ENCODE peak calls at places on chromosomes 1 and 21, in four cellular contexts. D is DND-41, F is lower lobe of right lung, I is fibroblast of mammary gland. P is an unnamed sample.

GRCh38 chr1:33443705-33444180 is 12.8 kb upstream of the PHC2 start:
- DNase-seq in D (no peak), I (peak; percentile 60), F (no peak), P (no peak)

GRCh38 chr1:178940022-178940765 is 69.3 kb upstream of the ANGPTL1 start:
- DNase-seq in F (no peak), D (no peak), I (peak; percentile 96), P (no peak)

GRCh38 chr1:232046531-232047283 is 420.1 kb downstream of the DISC1 start:
- DNase-seq in D (no peak), I (no peak), F (no peak), P (no peak)

GRCh38 chr1:200128081-200128480 is 100.6 kb downstream of the NR5A2 start:
- DNase-seq in F (no peak), I (no peak), D (no peak), P (no peak)

GRCh38 chr21:15431053-15431452 is 298.7 kb upstream of the USP25 start:
- DNase-seq in D (no peak), I (no peak), F (no peak), P (no peak)

GRCh38 chr1:53145942-53146708 is 3.7 kb upstream of the SLC1A7 start:
- DNase-seq in I (peak; percentile 99), F (peak; percentile 61), D (no peak), P (no peak)

GRCh38 chr1:182205378-182206022 is 144.0 kb upstream of the ZNF648 start:
- DNase-seq in F (no peak), I (peak; percentile 32), D (no peak), P (no peak)

GRCh38 chr1:231663211-231663792 is 36.7 kb downstream of the DISC1 start:
- DNase-seq in F (no peak), D (no peak), I (peak; percentile 30), P (no peak)

GRCh38 chr1:52585474-52585873 is 16.7 kb upstream of the GPX7 start:
- DNase-seq in I (no peak), D (no peak), F (no peak), P (no peak)

GRCh38 chr1:30705673-30706072 is 17.7 kb downstream of the MATN1 start:
- DNase-seq in D (no peak), F (no peak), I (no peak), P (no peak)

GRCh38 chr1:177959793-177960515 is 9.9 kb downstream of the SEC16B start:
- DNase-seq in I (peak; percentile 59), D (no peak), F (no peak), P (no peak)

GRCh38 chr1:43442756-43443155 is 11.0 kb downstream of the HYI start:
- DNase-seq in D (no peak), I (no peak), F (no peak), P (no peak)

GRCh38 chr1:184329255-184329953 is 57.4 kb upstream of the C1orf21 start:
- DNase-seq in I (no peak), F (no peak), D (no peak), P (no peak)

GRCh38 chr1:200738348-200738732 is 353 bp upstream of the CAMSAP2 start:
- DNase-seq in I (no peak), D (no peak), F (no peak), P (no peak)

GRCh38 chr21:43815107-43815742 is 25.8 kb downstream of the RRP1 start:
- DNase-seq in I (no peak), F (no peak), D (no peak), P (no peak)

GRCh38 chr1:8169364-8170058 is 143.4 kb upstream of the ERRFI1 start:
- DNase-seq in I (peak; percentile 94), F (no peak), D (peak; percentile 71), P (peak; percentile 73)

GRCh38 chr1:169999357-169999756 is 75.1 kb downstream of the KIFAP3 start:
- DNase-seq in I (peak; percentile 90), D (no peak), F (no peak), P (no peak)

GRCh38 chr1:7646981-7647901 is 123.9 kb upstream of the VAMP3 start:
- DNase-seq in F (peak; percentile 82), I (peak; percentile 38), D (peak; percentile 61), P (peak; percentile 70)

GRCh38 chr1:197811769-197812168 is 36.5 kb upstream of the DENND1B start:
- DNase-seq in I (no peak), F (no peak), D (no peak), P (no peak)

GRCh38 chr1:211703812-211704566 is 28.6 kb upstream of the NEK2 start:
- DNase-seq in F (no peak), I (no peak), D (no peak), P (no peak)

GRCh38 chr1:25858906-25859789 is at the start of gene AUNIP:
- DNase-seq in F (peak; percentile 93), D (peak; percentile 89), I (peak; percentile 81), P (peak; percentile 95)
- TF ChIP-seq CTCF in F (no peak), D (no peak), I (no peak), P (no peak)

GRCh38 chr21:32975811-32976507 is 49.8 kb upstream of the OLIG2 start:
- DNase-seq in F (no peak), D (no peak), I (no peak), P (no peak)
- TF ChIP-seq CTCF in F (no peak), D (no peak), I (no peak), P (no peak)

GRCh38 chr1:25501235-25502058 is 42.0 kb upstream of the LDLRAP1 start:
- DNase-seq in F (no peak), D (no peak), I (peak; percentile 67), P (peak; percentile 36)
- TF ChIP-seq CTCF in F (no peak), D (peak; percentile 46), I (peak; percentile 13), P (peak; percentile 25)

GRCh38 chr1:222914861-222915632 is 100.2 kb downstream of the DISP1 start:
- DNase-seq in I (peak; percentile 95), F (no peak), D (no peak), P (no peak)
- TF ChIP-seq CTCF in I (peak; percentile 45), F (no peak), D (no peak), P (no peak)

GRCh38 chr1:192243721-192244120 is 73.1 kb upstream of the RGS21 start:
- DNase-seq in I (no peak), F (no peak), D (no peak), P (no peak)

GRCh38 chr1:192235127-192235526 is 76.9 kb downstream of the RGS18 start:
- DNase-seq in F (no peak), I (no peak), D (no peak), P (no peak)

GRCh38 chr1:192232859-192233417 is 74.7 kb downstream of the RGS18 start:
- DNase-seq in D (no peak), F (no peak), I (no peak), P (no peak)

GRCh38 chr1:192238421-192238820 is 78.4 kb upstream of the RGS21 start:
- DNase-seq in F (no peak), D (no peak), I (no peak), P (no peak)
- TF ChIP-seq CTCF in F (no peak), D (no peak), I (no peak), P (no peak)

DNA sequence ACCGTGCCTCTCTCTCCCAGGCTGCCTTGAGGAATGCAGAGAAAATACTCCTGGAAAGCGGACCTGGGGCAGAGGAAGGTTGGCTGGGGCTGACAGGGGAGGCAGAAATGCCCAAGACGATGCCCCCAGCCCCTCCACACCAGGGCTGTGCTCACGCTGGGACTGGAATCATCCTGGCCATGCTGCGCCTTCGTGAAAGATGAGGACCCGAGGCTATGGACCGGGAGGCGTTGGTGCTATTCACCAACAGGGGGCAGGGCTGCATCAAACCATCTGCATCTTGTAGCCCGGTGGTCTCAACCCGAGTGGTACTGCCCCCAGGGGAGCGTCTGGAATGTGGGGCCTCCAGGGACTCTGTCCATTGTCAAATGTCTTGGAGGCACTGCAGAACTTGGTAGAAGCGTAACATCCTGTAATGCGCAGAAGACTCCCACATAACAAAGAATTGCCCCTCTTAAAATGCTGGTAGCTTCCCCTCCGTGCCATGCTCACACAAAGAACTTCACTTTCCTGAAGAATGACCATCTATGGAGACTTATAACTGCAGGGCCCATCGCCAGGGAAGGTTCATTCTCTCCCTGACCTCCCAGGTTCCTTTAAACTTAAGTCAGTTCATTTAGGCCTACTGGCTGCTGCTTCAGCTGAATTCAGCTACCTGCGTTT is 251.2 kb downstream of the RRAGC start:
- DNase-seq in D (peak; percentile 24), I (no peak), F (no peak), P (peak; percentile 58)
- TF ChIP-seq CTCF in D (peak; percentile 68), I (peak; percentile 31), F (peak; percentile 37), P (peak; percentile 61)

GRCh38 chr1:241229216-241229615 is 127.8 kb downstream of the RGS7 start:
- DNase-seq in I (no peak), F (no peak), D (no peak), P (no peak)
- TF ChIP-seq CTCF in I (no peak), F (no peak), D (no peak), P (no peak)

GRCh38 chr1:244844155-244845121 is 9.0 kb downstream of the COX20 start:
- DNase-seq in I (no peak), F (no peak), D (peak; percentile 34), P (no peak)
- TF ChIP-seq CTCF in I (no peak), F (no peak), D (no peak), P (no peak)

DNA sequence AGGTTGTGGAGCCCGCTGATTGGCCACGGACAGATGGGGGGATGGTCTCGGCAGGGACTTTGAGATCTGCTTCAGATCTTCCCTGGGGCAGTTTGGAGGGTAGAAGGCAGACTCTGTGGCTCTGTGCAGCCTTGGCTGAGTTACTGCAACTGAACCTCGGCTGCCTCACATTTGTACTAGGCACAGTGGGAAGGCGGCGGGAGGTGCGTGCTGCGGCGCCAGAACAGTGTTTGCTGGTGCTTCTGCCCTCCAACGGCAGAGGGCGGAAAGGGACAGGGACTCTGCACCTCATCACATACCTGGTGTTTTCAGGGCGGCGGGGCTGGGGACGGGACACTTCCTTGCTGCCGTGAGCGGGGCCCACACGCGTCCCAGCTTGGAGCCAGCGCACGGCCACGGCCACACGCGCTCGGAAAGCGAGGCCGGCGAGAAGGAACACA is 26.2 kb downstream of the SLC66A1 start:
- DNase-seq in D (no peak), I (no peak), F (no peak), P (no peak)
- TF ChIP-seq CTCF in D (no peak), I (peak; percentile 5), F (no peak), P (no peak)

DNA sequence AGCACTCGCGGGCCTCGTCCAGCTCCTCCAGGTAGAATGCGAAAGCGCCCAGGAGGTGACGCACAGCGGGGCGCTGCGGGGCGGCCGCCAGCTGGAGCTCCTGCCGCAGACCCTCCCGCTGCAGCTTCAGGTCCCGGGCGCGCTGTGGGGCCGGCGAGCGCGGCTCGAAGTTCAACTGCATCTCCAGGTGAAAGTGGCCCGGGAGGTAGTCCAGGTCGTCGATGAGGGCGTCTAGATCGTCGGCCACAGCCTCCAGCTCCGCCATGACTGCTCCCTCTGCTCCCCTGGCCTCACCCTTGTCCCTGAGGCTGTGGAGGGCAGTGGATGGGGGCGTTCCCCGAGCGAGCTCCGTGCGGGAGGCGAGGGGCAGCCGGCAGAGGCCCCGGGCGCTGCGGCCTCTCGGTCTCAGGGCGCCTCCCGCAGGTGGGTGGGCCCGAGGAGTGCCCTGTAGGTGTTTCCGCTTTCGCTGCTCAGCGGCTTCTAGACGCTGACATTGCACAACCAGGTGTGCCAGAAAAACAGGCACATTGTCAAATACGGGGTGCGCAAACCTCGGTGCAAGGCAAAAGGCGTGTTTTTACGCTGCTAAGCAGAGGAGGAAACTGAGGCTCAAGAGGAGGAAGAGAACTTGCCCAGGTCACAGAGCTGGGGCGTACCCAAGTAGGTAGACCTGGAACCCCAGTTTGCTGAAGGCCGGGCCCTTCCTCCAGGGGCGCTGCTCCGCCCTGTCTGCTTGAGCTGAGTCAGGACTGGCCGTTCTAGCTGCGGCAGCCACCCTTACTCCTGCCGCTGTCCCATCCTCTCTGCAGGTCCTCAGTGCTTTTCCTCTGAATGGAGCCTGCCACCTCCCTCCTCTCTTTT is at the start of gene TTC22:
- DNase-seq in F (peak; percentile 85), D (no peak), I (no peak), P (peak; percentile 87)
- TF ChIP-seq CTCF in F (peak; percentile 53), D (no peak), I (peak; percentile 39), P (peak; percentile 78)

P was measured in activated CD8-positive, alpha-beta T cell treated with anti-CD3 and anti-CD28 coated beads for 36 hours.